ENCODE peak calls at places on chromosomes 1 and 21, in five cellular contexts. X is suprapubic skin, L is SK-N-SH, H is HepG2, B is sigmoid colon. E is an unnamed sample.
A peak's percentile ranks its signal among the peaks of the same experiment; 100 is the strongest.

GRCh38 chr1:248848596-248848995 is 10.3 kb downstream of the ZNF692 start:
- DNase-seq in B (no peak), X (no peak), L (no peak), H (no peak), E (no peak)

GRCh38 chr1:10909697-10910489 is 102.6 kb upstream of the TARDBP start:
- DNase-seq in B (no peak), X (no peak), L (peak; percentile 85), H (peak; percentile 28), E (peak; percentile 59)

GRCh38 chr1:173481195-173481772 is 4.1 kb downstream of the PRDX6 start:
- DNase-seq in H (no peak), X (no peak), L (no peak), B (no peak), E (no peak)

GRCh38 chr1:25695991-25696330 is 79.4 kb downstream of the MAN1C1 start:
- DNase-seq in L (no peak), B (peak; percentile 71), X (no peak), H (no peak), E (no peak)

GRCh38 chr21:26946744-26947446 is 20.0 kb downstream of the ADAMTS5 start:
- DNase-seq in L (no peak), H (no peak), X (no peak), B (no peak), E (no peak)

GRCh38 chr1:113903496-113904291 is 905 bp downstream of the AP4B1 start:
- DNase-seq in L (peak; percentile 6), H (no peak), X (no peak), B (no peak), E (no peak)

GRCh38 chr1:111204923-111205723 is 4.7 kb upstream of the DENND2D start:
- DNase-seq in B (no peak), X (no peak), H (no peak), L (no peak), E (no peak)

GRCh38 chr1:27862671-27863551 is 9.4 kb upstream of the THEMIS2 start:
- DNase-seq in B (peak; percentile 78), L (no peak), X (no peak), H (no peak), E (no peak)

GRCh38 chr21:36769051-36769867 is 70.3 kb downstream of the SIM2 start:
- DNase-seq in B (no peak), H (no peak), L (no peak), X (no peak), E (no peak)

GRCh38 chr1:235041201-235041600 is 87.4 kb downstream of the TOMM20 start:
- DNase-seq in L (no peak), X (no peak), H (no peak), B (no peak), E (no peak)

GRCh38 chr1:163661386-163661785 is 339.6 kb downstream of the NUF2 start:
- DNase-seq in L (no peak), H (no peak), B (no peak), X (no peak), E (no peak)

GRCh38 chr1:29166291-29166878 is 15.3 kb downstream of the SRSF4 start:
- DNase-seq in B (no peak), L (no peak), X (no peak), H (peak; percentile 49), E (no peak)

GRCh38 chr1:204569478-204569877 is 53.3 kb downstream of the MDM4 start:
- DNase-seq in L (no peak), B (no peak), H (no peak), X (no peak), E (no peak)

GRCh38 chr1:38190978-38191377 is 144.4 kb upstream of the POU3F1 start:
- DNase-seq in H (no peak), X (no peak), B (no peak), L (no peak), E (no peak)

GRCh38 chr1:31984419-31985347 is 29.0 kb upstream of the KHDRBS1 start:
- DNase-seq in H (no peak), B (no peak), L (no peak), X (no peak), E (peak; percentile 33)

GRCh38 chr1:154178006-154178405 is 13.9 kb downstream of the TPM3 start:
- DNase-seq in X (no peak), L (no peak), B (no peak), H (no peak), E (no peak)
- H3K4me1 ChIP-seq in X (peaks cover 62% of the 10 kb centered on the region), L (peaks cover 30% of the 10 kb centered on the region), B (peaks cover 70% of the 10 kb centered on the region), H (peaks cover 51% of the 10 kb centered on the region), E (peaks cover 66% of the 10 kb centered on the region)

GRCh38 chr1:180778782-180779398 is 133.8 kb upstream of the KIAA1614 start:
- DNase-seq in L (peak; percentile 10), H (peak; percentile 28), B (no peak), X (no peak), E (no peak)

GRCh38 chr1:180775801-180776200 is 136.9 kb upstream of the KIAA1614 start:
- DNase-seq in X (no peak), B (no peak), H (no peak), L (no peak), E (no peak)

GRCh38 chr1:180769889-180770288 is 138.1 kb downstream of the XPR1 start:
- DNase-seq in L (no peak), B (no peak), H (no peak), X (no peak), E (no peak)

GRCh38 chr1:180777072-180777689 is 135.5 kb upstream of the KIAA1614 start:
- DNase-seq in X (no peak), B (no peak), H (no peak), L (no peak), E (no peak)

GRCh38 chr1:180773210-180773865 is 139.4 kb upstream of the KIAA1614 start:
- DNase-seq in H (no peak), B (no peak), L (no peak), X (no peak), E (no peak)
- TF ChIP-seq EP300 in H (no peak), B (no peak), L (no peak), X (no peak), E (no peak)

GRCh38 chr1:52920791-52921291 is 699 bp downstream of the ECHDC2 start:
- DNase-seq in B (peak; percentile 73), H (no peak), L (no peak), X (no peak), E (no peak)
- H3K4me3 ChIP-seq in B (peak overlapping the region; percentile 71), H (peak overlapping the region; percentile 74), L (no peak overlapping the region), X (peak overlapping the region; percentile 75), E (peak overlapping the region; percentile 78)

DNA sequence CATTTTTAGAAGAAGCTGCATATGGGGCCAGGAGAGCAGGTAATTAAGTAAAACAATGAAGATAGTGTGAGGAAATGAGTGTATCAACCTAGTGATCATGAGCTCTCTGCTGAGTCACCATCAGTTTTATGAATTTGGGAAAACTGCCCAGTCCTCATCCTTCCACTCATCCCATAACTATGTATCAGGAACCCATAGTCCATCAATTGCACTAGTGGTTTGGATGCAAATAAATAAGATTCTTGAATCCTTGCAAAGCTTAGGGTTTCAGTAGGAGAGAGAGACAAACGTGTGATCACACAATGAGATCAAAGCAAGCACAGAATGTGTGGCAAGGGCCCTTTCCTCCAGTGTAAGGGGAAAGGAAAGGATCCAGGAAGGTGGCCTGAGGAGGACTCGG is 145.6 kb downstream of the ZZZ3 start:
- DNase-seq in L (no peak), B (no peak), X (no peak), H (no peak), E (no peak)
- H3K4me1 ChIP-seq in L (peaks cover 69% of the 10 kb centered on the region), B (no peaks in the 10 kb centered on the region), X (peaks cover 8% of the 10 kb centered on the region), H (peaks cover 37% of the 10 kb centered on the region), E (peaks cover 8% of the 10 kb centered on the region)

DNA sequence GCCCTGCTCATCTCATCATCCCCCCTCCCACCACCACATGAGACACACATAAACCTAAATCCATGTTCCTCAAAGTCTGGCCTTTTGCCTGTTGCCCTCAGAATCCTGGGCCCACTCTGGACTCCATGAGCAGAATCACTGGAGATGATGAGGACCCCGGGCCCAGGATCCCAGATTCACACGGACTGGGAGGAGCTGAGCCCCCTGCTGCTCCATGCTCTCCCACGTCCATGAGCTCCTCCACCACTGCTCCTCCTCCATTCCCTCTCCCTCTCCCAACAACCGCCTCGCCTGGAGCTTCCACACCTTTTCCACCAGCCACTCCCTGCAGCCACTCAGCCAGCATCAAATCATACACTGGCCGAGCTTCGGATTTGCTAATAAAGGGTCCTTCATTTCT is 47.6 kb downstream of the GLIS1 start:
- DNase-seq in H (no peak), B (no peak), L (no peak), X (no peak), E (no peak)
- TF ChIP-seq EP300 in H (no peak), B (no peak), L (no peak), X (no peak), E (no peak)

GRCh38 chr21:42655797-42656770 is 2.7 kb downstream of the PDE9A start:
- DNase-seq in X (no peak), L (no peak), B (peak; percentile 86), H (no peak), E (no peak)

GRCh38 chr21:42656872-42657271 is 3.5 kb downstream of the PDE9A start:
- DNase-seq in B (no peak), X (no peak), H (no peak), L (no peak), E (no peak)

GRCh38 chr21:42653492-42654061 is at the start of gene PDE9A:
- DNase-seq in X (no peak), B (no peak), L (peak; percentile 90), H (no peak), E (peak; percentile 89)

GRCh38 chr21:42654179-42654912 is 925 bp downstream of the PDE9A start:
- DNase-seq in B (no peak), X (no peak), H (peak; percentile 30), L (peak; percentile 79), E (peak; percentile 86)

GRCh38 chr21:42654913-42655796 is 1.7 kb downstream of the PDE9A start:
- DNase-seq in H (no peak), L (no peak), X (no peak), B (no peak), E (no peak)
- H3K4me3 ChIP-seq in H (peak overlapping the region; percentile 75), L (peak overlapping the region; percentile 53), X (peak overlapping the region; percentile 61), B (peak overlapping the region; percentile 86), E (no peak overlapping the region)

E was measured in upper lobe of left lung.